ENCODE peak calls at places on chromosomes 2 and 18, in nine cellular contexts. C, J, T, M, N, E, D, S and G are unnamed samples. For H3K4me1, the result is how much of the 10 kb centered on the place peaks cover.

GRCh38 chr2:197453914-197454398 is 604 bp downstream of the COQ10B start:
- DNase-seq in C (no peak), J (peak), T (no peak), M (no peak), N (peak), E (no peak), D (peak), S (peak), G (no peak)

GRCh38 chr2:187593098-187593497 is 38.9 kb upstream of the TFPI start:
- DNase-seq in C (no peak), J (no peak), T (no peak), M (no peak), N (no peak), E (no peak), D (no peak), S (no peak), G (no peak)

GRCh38 chr2:96403481-96403880 is 67.9 kb downstream of the NCAPH start:
- DNase-seq in C (peak), J (no peak), T (no peak), M (no peak), N (no peak), E (no peak), D (no peak), S (no peak), G (no peak)

GRCh38 chr2:11543337-11544216 is 9.7 kb downstream of the GREB1 start:
- DNase-seq in C (no peak), J (no peak), T (no peak), M (no peak), N (no peak), E (no peak), D (no peak), S (no peak), G (no peak)

GRCh38 chr18:73975266-73975665 is 172.4 kb downstream of the FBXO15 start:
- DNase-seq in C (no peak), J (no peak), T (no peak), M (no peak), N (peak), E (no peak), D (no peak), S (no peak), G (no peak)

GRCh38 chr2:95349568-95350319 is 52.6 kb downstream of the KCNIP3 start:
- DNase-seq in C (peak), J (peak), T (peak), M (no peak), N (no peak), E (no peak), D (peak), S (no peak), G (no peak)

GRCh38 chr18:34909637-34910364 is 131.4 kb upstream of the MAPRE2 start:
- DNase-seq in C (no peak), J (no peak), T (no peak), M (no peak), N (peak), E (no peak), D (no peak), S (no peak), G (no peak)

GRCh38 chr2:119681196-119681867 is 2.3 kb downstream of the TMEM177 start:
- DNase-seq in C (no peak), J (no peak), T (no peak), M (no peak), N (no peak), E (no peak), D (no peak), S (no peak), G (no peak)

GRCh38 chr2:118065015-118065666 is 23.1 kb upstream of the INSIG2 start:
- DNase-seq in C (no peak), J (no peak), T (no peak), M (no peak), N (no peak), E (no peak), D (no peak), S (no peak), G (no peak)

GRCh38 chr2:63617360-63617759 is 28.6 kb downstream of the MDH1 start:
- DNase-seq in C (no peak), J (no peak), T (no peak), M (no peak), N (no peak), E (no peak), D (no peak), S (no peak), G (no peak)

GRCh38 chr18:32300914-32301313 is 111.1 kb downstream of the MEP1B start:
- DNase-seq in C (no peak), J (no peak), T (no peak), M (no peak), N (peak), E (peak), D (no peak), S (no peak), G (no peak)

GRCh38 chr2:54969295-54969939 is 80.8 kb downstream of the RTN4 start:
- DNase-seq in C (no peak), J (no peak), T (no peak), M (no peak), N (no peak), E (no peak), D (no peak), S (no peak), G (no peak)

GRCh38 chr2:30421551-30422436 is 25.3 kb upstream of the LCLAT1 start:
- DNase-seq in C (no peak), J (no peak), T (no peak), M (no peak), N (peak), E (no peak), D (no peak), S (no peak), G (no peak)

GRCh38 chr2:25098558-25099486 is 56.9 kb downstream of the EFR3B start:
- DNase-seq in C (no peak), J (peak), T (no peak), M (no peak), N (peak), E (no peak), D (peak), S (peak), G (peak)

GRCh38 chr2:150698016-150698661 is 210.7 kb upstream of the RND3 start:
- DNase-seq in C (no peak), J (no peak), T (no peak), M (no peak), N (peak), E (peak), D (no peak), S (no peak), G (no peak)

GRCh38 chr2:81672923-81673322 is 1368.4 kb upstream of the LRRTM1 start:
- DNase-seq in C (no peak), J (no peak), T (no peak), M (no peak), N (no peak), E (no peak), D (no peak), S (no peak), G (no peak)

GRCh38 chr2:205175831-205176230 is 506.5 kb upstream of the NRP2 start:
- DNase-seq in C (no peak), J (no peak), T (no peak), M (no peak), N (no peak), E (no peak), D (no peak), S (no peak), G (no peak)

GRCh38 chr2:33406622-33407021 is 69.8 kb upstream of the RASGRP3 start:
- DNase-seq in C (no peak), J (no peak), T (no peak), M (no peak), N (no peak), E (no peak), D (no peak), S (no peak), G (no peak)

GRCh38 chr18:31041346-31042067 is 1.0 kb downstream of the DSC3 start:
- DNase-seq in C (peak), J (no peak), T (no peak), M (no peak), N (no peak), E (peak), D (no peak), S (no peak), G (peak)

GRCh38 chr2:128716371-128716770 is 397.7 kb upstream of the HS6ST1 start:
- DNase-seq in C (no peak), J (no peak), T (no peak), M (peak), N (no peak), E (no peak), D (no peak), S (no peak), G (no peak)

GRCh38 chr2:149094217-149095015 is 55.9 kb downstream of the LYPD6B start:
- DNase-seq in C (no peak), J (no peak), T (no peak), M (no peak), N (no peak), E (no peak), D (no peak), S (no peak), G (no peak)

GRCh38 chr18:36662000-36662399 is 166.8 kb downstream of the TPGS2 start:
- DNase-seq in C (no peak), J (no peak), T (no peak), M (no peak), N (peak), E (no peak), D (no peak), S (no peak), G (no peak)

GRCh38 chr18:59691046-59691395 is 6.2 kb downstream of the CCBE1 start:
- DNase-seq in C (no peak), J (no peak), T (no peak), M (no peak), N (peak), E (peak), D (no peak), S (no peak), G (no peak)

DNA sequence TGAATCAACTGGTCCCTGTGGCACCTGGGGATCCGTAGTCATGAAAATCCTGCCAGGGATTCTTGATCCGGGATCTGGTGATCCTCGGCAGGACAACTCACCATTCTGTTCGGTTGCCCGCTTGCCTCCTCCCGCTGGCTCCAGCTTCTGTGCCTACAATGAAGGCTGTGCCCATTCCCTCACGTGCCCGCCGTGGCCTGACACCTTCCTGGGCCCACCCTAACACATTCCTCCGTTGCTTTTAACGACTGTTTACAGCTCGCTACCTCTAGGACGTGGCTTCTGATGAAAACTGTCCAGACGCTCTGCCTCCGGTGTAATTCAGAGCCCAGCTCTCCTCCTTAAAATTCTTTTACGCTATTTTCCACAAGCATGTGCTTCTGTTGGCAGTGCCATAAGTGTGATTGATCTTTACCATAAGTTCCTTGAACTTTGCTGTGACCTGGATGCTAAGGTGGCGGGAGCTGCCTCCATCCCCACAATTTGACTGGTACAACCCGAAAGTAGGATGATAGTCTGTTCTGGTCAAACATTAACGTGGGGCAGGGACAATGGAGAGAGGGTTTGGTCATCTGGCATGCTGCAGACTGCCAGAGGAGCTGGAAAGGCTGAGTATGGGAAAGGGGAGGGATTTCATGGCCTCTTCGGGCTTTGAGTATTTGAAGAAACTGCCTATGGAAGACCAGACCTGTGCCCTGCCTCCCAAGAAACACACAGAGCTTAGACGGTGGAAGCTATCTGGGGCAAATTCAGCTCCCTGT is 206.8 kb upstream of the TNP1 start:
- DNase-seq in C (no peak), J (no peak), T (no peak), M (no peak), N (no peak), E (no peak), D (no peak), S (no peak), G (no peak)
- H3K27ac ChIP-seq in C (no peak), J (peak), T (no peak), M (no peak), N (peak), E (peak), D (no peak), S (peak), G (no peak)

DNA sequence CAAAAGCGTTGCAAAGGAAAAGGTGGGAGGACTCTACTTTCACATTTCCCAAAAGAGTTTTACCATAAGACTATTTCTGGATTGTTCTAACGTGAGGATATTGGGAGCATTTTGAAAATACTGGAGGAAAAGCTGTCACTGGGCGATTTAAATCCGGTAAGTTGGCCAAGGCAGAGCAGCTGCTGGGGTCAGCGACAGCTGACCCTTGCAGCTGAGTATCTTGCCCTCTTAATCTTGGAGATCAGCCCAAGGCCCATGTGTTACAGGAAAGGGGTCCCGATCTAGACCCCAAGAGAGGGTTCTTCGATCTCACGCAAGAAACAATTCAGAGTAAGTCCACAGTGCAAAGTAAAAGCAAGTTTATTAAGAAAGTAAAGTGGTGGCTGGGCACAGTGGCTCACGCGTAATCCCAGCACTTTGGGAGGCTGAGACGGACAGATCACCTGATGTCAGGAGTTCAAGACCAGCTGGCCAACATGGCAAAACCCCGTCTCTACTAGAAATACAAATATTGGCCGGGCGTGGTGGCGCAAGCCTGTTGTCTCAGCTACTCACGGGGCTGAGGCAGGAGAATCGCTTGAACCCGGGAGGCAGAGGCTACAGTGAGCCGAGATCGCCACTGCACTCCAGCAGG is 975 bp upstream of the ST3GAL5 start:
- DNase-seq in C (peak), J (peak), T (peak), M (no peak), N (no peak), E (no peak), D (peak), S (no peak), G (peak)
- H3K4me1 ChIP-seq in C (under half), J (under half), T (under half), M (under half), N (under half), E (under half), D (under half), S (half or more), G (under half)

GRCh38 chr2:201858267-201858666 is 51.9 kb downstream of the CDK15 start:
- DNase-seq in C (no peak), J (no peak), T (no peak), M (no peak), N (no peak), E (no peak), D (no peak), S (no peak), G (no peak)
- H3K27ac ChIP-seq in C (no peak), J (peak), T (no peak), M (no peak), N (peak), E (no peak), D (no peak), S (no peak), G (no peak)

GRCh38 chr2:154452471-154452870 is 246.0 kb upstream of the KCNJ3 start:
- DNase-seq in C (no peak), J (no peak), T (no peak), M (no peak), N (no peak), E (no peak), D (no peak), S (no peak), G (no peak)
- H3K4me1 ChIP-seq in C (under half), J (under half), T (under half), M (under half), N (under half), E (under half), D (under half), S (under half), G (under half)

GRCh38 chr2:45938649-45939511 is 287.4 kb downstream of the PRKCE start:
- DNase-seq in C (peak), J (peak), T (peak), M (no peak), N (peak), E (peak), D (peak), S (peak), G (peak)
- H3K27ac ChIP-seq in C (peak), J (peak), T (no peak), M (no peak), N (peak), E (peak), D (no peak), S (peak), G (no peak)

DNA sequence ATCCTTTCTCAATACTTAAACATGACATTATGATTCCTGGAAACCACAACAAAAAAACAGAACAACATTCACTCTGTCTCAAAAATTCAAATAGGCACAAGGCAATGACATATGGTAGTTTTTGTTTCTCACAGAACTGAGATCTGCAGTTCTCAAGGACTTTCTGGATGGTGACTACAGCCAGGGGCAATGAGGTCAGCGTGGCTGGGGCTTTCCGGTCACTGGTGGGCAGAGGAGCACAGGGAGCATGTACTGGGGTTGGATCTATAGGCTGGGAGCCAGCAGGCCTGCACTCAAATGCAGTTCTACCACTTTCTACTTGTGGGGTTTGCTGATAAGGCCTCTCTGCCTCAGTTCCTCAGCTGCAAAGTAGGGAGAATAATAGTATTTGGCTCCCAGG is 72.0 kb downstream of the CTAGE1 start:
- DNase-seq in C (no peak), J (no peak), T (no peak), M (no peak), N (peak), E (no peak), D (no peak), S (no peak), G (no peak)
- H3K4me1 ChIP-seq in C (under half), J (under half), T (under half), M (under half), N (under half), E (half or more), D (under half), S (under half), G (under half)

DNA sequence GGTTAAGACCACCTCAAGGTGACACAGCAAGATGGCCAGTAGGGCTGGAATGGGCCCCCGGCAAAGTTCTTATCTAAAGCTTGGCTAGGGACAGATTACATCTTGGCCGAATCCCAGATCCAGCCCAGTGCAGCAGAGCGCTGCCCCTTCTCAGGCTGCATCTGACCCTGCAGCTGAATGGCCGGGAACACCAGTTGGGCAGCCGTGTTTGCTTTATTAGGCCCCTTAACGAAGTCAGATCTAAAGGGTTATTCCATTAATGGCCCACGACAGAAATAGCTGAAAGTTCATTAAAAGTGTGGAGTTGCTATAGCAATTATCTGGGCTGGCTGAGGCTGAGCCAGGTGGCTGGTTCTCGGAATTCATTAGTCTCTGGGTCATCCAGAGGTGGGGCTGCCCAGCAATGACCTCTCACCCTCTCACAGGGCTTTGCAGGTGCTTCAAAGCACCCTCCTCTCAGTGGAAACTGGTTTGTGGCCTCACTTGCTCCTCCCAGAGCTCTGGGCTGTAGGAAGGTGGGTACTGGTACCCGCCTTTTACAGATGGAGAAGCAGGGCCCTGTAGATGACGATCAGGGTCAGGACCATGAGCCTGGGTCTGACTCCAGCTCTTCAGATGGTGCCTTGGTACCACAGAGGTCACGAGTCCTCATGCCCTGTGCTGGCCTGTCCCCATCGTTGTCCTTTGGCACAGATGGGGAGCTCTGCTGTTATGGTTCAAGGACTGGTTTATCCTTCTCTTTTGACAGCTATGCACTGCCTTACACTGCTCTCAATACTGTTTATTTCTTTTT is 68.8 kb downstream of the EMX1 start:
- DNase-seq in C (no peak), J (no peak), T (no peak), M (no peak), N (no peak), E (no peak), D (no peak), S (no peak), G (no peak)
- H3K27ac ChIP-seq in C (no peak), J (no peak), T (no peak), M (no peak), N (no peak), E (no peak), D (no peak), S (no peak), G (peak)

DNA sequence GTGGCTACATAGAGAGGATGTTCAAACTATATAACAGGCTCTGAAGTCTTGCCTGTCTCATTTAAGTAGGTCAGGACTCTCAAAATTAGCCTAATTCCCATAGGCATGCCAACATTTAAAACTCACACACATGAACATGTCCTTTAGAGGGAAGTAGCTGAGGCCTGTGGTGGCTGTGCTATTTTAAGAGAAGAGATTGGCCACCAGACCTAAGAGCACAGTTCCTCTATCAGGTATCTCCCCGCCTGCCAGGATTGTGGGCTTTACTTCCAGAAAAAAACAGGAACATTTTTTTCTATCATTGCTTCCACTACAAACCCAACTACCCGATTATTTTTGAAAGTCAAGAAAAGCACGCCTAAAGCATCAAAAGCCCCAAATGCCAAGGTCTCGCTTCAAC is 15.4 kb downstream of the FHL2 start:
- DNase-seq in C (no peak), J (no peak), T (no peak), M (no peak), N (no peak), E (no peak), D (no peak), S (no peak), G (no peak)
- H3K4me1 ChIP-seq in C (under half), J (under half), T (under half), M (under half), N (under half), E (half or more), D (under half), S (under half), G (under half)

GRCh38 chr18:62323483-62324354 is 1.4 kb upstream of the TNFRSF11A start:
- DNase-seq in C (no peak), J (no peak), T (no peak), M (no peak), N (no peak), E (no peak), D (no peak), S (no peak), G (no peak)
- H3K27ac ChIP-seq in C (no peak), J (no peak), T (no peak), M (no peak), N (no peak), E (no peak), D (no peak), S (no peak), G (no peak)